ENCODE peak calls at places on chromosomes 3 and 15, in seven cellular contexts. C, U, I, V, P, S and H are unnamed samples.

GRCh38 chr3:99240700-99241099 is 339.2 kb upstream of the DCBLD2 start:
- DNase-seq in U (no peak), P (no peak), C (no peak), V (no peak), S (no peak), I (no peak), H (no peak)

GRCh38 chr3:156668073-156668763 is 6.2 kb upstream of the TIPARP start:
- DNase-seq in S (no peak), V (peak; percentile 28), C (no peak), P (no peak), I (no peak), U (no peak), H (peak; percentile 54)

GRCh38 chr3:112007641-112008040 is 8.9 kb downstream of the TAGLN3 start:
- DNase-seq in S (no peak), V (no peak), C (no peak), U (no peak), P (no peak), I (no peak), H (no peak)

GRCh38 chr3:100005670-100006393 is 108.5 kb downstream of the FILIP1L start:
- DNase-seq in P (no peak), S (no peak), V (no peak), C (no peak), U (no peak), I (no peak), H (no peak)

GRCh38 chr15:44666208-44667038 is 3.0 kb upstream of the SPG11 start:
- DNase-seq in U (peak; percentile 4), S (no peak), C (no peak), P (no peak), I (no peak), V (no peak), H (peak; percentile 17)

GRCh38 chr3:55724851-55725250 is 237.7 kb upstream of the WNT5A start:
- DNase-seq in P (no peak), U (no peak), S (no peak), C (no peak), V (no peak), I (no peak), H (no peak)

GRCh38 chr3:38842266-38842965 is 26.4 kb upstream of the SCN10A start:
- DNase-seq in V (no peak), C (no peak), I (no peak), S (no peak), U (no peak), P (no peak), H (no peak)

GRCh38 chr3:195558602-195559001 is 15.5 kb upstream of the PPP1R2 start:
- DNase-seq in S (no peak), C (no peak), P (peak; percentile 3), V (peak; percentile 61), I (no peak), U (peak; percentile 35), H (peak; percentile 39)

GRCh38 chr3:162295323-162295983 is 798.8 kb downstream of the OTOL1 start:
- DNase-seq in U (no peak), P (no peak), V (no peak), C (no peak), I (no peak), S (peak; percentile 83), H (no peak)

GRCh38 chr15:40340740-40341400 is at the start of gene CCDC9B:
- DNase-seq in I (no peak), P (peak; percentile 10), V (no peak), C (no peak), U (peak; percentile 66), S (peak; percentile 81), H (peak; percentile 82)

GRCh38 chr3:23203651-23204111 is 554 bp downstream of the UBE2E2 start:
- DNase-seq in P (peak; percentile 13), V (peak; percentile 42), S (no peak), I (no peak), C (peak; percentile 35), U (no peak), H (peak; percentile 38)

GRCh38 chr15:58391088-58391487 is 40.7 kb upstream of the LIPC start:
- DNase-seq in V (no peak), S (no peak), P (no peak), U (no peak), I (no peak), C (no peak), H (no peak)

GRCh38 chr15:37109952-37110630 is 9.7 kb upstream of the MEIS2 start:
- DNase-seq in V (no peak), U (no peak), I (no peak), C (no peak), P (no peak), S (no peak), H (no peak)

GRCh38 chr15:31439328-31439727 is 112.7 kb downstream of the KLF13 start:
- DNase-seq in C (peak; percentile 66), I (no peak), U (no peak), V (peak; percentile 51), S (no peak), P (no peak), H (no peak)

GRCh38 chr15:75573001-75573400 is 6.1 kb downstream of the PTPN9 start:
- DNase-seq in P (no peak), C (no peak), U (peak; percentile 60), V (peak; percentile 34), I (no peak), S (no peak), H (peak; percentile 61)

GRCh38 chr15:47762621-47763020 is 45.3 kb downstream of the SEMA6D start:
- DNase-seq in P (no peak), V (no peak), U (no peak), S (no peak), C (no peak), I (no peak), H (no peak)

GRCh38 chr3:115099115-115099884 is 47.8 kb downstream of the ZBTB20 start:
- DNase-seq in I (no peak), V (no peak), C (no peak), U (no peak), P (peak; percentile 2), S (no peak), H (no peak)